ENCODE peak calls at places on chromosomes 13 and 19, in five cellular contexts. W is stromal cell of bone marrow; U is astrocyte of the spinal cord; N is EH; M is stimulated activated CD8-positive, alpha-beta memory T cell treated with anti-CD3 and anti-CD28 coated beads, Interleukin-15, amount 100 ng/mL, for 24 hours. T is an unnamed sample.

GRCh38 chr19:19459707-19460251 is 54.3 kb downstream of the GATAD2A start:
- DNase-seq in W (peak), U (peak), N (peak), M (no peak), T (no peak)

GRCh38 chr19:55044771-55045716 is 7.0 kb upstream of the GP6 start:
- DNase-seq in W (no peak), U (no peak), N (no peak), M (no peak), T (no peak)

GRCh38 chr19:50315773-50316448 is 13.3 kb downstream of the KCNC3 start:
- DNase-seq in W (no peak), U (peak), N (peak), M (no peak), T (no peak)

GRCh38 chr13:65856464-65856863 is 1373.7 kb downstream of the PCDH9 start:
- DNase-seq in W (peak), U (peak), N (peak), M (no peak), T (no peak)

GRCh38 chr13:46728777-46729176 is 68.2 kb downstream of the ESD start:
- DNase-seq in W (no peak), U (no peak), N (no peak), M (no peak), T (no peak)

GRCh38 chr13:93727301-93728141 is 500.9 kb downstream of the GPC6 start:
- DNase-seq in W (no peak), U (peak), N (peak), M (no peak), T (no peak)

GRCh38 chr13:104657196-104657595 is 1591.0 kb upstream of the SLC10A2 start:
- DNase-seq in W (no peak), U (no peak), N (no peak), M (no peak), T (no peak)

GRCh38 chr13:113724780-113725315 is 34.2 kb upstream of the TMEM255B start:
- DNase-seq in W (no peak), U (peak), N (peak), M (peak), T (no peak)

GRCh38 chr13:113117956-113118327 is 4.7 kb upstream of the F10 start:
- DNase-seq in W (no peak), U (no peak), N (no peak), M (no peak), T (no peak)

T was measured in type B pancreatic cell.